ENCODE peak calls at places on chromosomes 1 and 21, in four cellular contexts. A is PC-3, E is endothelial cell, X is Daoy. V is an unnamed sample.

GRCh38 chr1:21216835-21217811 is 40.4 kb upstream of the EIF4G3 start:
- DNase-seq in X (peak), A (peak), E (peak), V (peak)

GRCh38 chr1:2554621-2555387 is 1.4 kb upstream of the TNFRSF14 start:
- DNase-seq in X (peak), E (no peak), A (peak), V (no peak)

GRCh38 chr1:22238356-22239224 is 95.7 kb upstream of the WNT4 start:
- DNase-seq in A (no peak), E (no peak), X (no peak), V (no peak)

GRCh38 chr1:212542761-212543187 is 65.8 kb upstream of the ATF3 start:
- DNase-seq in A (no peak), X (no peak), E (no peak), V (no peak)

GRCh38 chr1:37851782-37852210 is 7.6 kb downstream of the MTF1 start:
- DNase-seq in X (no peak), E (no peak), A (no peak), V (no peak)

GRCh38 chr1:199490804-199491527 is 536.5 kb upstream of the NR5A2 start:
- DNase-seq in E (no peak), A (peak), X (peak), V (no peak)

GRCh38 chr21:33325222-33326067 is 675 bp downstream of the IFNAR1 start:
- DNase-seq in X (peak), E (peak), A (peak), V (no peak)

GRCh38 chr1:54499097-54500029 is 48.7 kb upstream of the ACOT11 start:
- DNase-seq in X (peak), A (peak), E (peak), V (peak)

GRCh38 chr1:21302747-21303715 is 12.8 kb upstream of the ECE1 start:
- DNase-seq in E (no peak), A (peak), X (peak), V (peak)

GRCh38 chr1:15020943-15021745 is 132.4 kb upstream of the TMEM51 start:
- DNase-seq in X (no peak), E (peak), A (no peak), V (peak)

GRCh38 chr1:47996406-47997226 is 569 bp downstream of the TRABD2B start:
- DNase-seq in A (no peak), E (peak), X (peak), V (peak)

GRCh38 chr1:29849038-29849750 is 612.9 kb downstream of the PTPRU start:
- DNase-seq in X (peak), A (peak), E (peak), V (peak)

GRCh38 chr1:28290851-28291250 is 31.5 kb downstream of the SESN2 start:
- DNase-seq in X (no peak), A (no peak), E (no peak), V (peak)

GRCh38 chr1:225230483-225230882 is 197.4 kb downstream of the LBR start:
- DNase-seq in X (no peak), E (no peak), A (no peak), V (no peak)

GRCh38 chr1:43520100-43520828 is 10.4 kb upstream of the PTPRF start:
- DNase-seq in A (no peak), E (no peak), X (no peak), V (no peak)

GRCh38 chr1:181255270-181255929 is 166.9 kb downstream of the IER5 start:
- DNase-seq in E (no peak), A (peak), X (peak), V (no peak)

GRCh38 chr21:43361127-43361492 is 65.8 kb downstream of the SIK1 start:
- DNase-seq in X (no peak), A (no peak), E (no peak), V (peak)

GRCh38 chr1:240258910-240259309 is 167.2 kb downstream of the FMN2 start:
- DNase-seq in X (peak), E (no peak), A (peak), V (no peak)

GRCh38 chr1:53362270-53362669 is 34.4 kb upstream of the LRP8 start:
- DNase-seq in A (no peak), E (no peak), X (no peak), V (no peak)

GRCh38 chr1:151945725-151946365 is 36.5 kb upstream of the THEM4 start:
- DNase-seq in E (peak), A (peak), X (peak), V (peak)

GRCh38 chr21:21247441-21247840 is 249.2 kb downstream of the NCAM2 start:
- DNase-seq in X (no peak), A (peak), E (no peak), V (no peak)

GRCh38 chr1:234725177-234726132 is 115.5 kb upstream of the IRF2BP2 start:
- DNase-seq in X (no peak), E (peak), A (peak), V (peak)

GRCh38 chr1:181135815-181136737 is 47.6 kb downstream of the IER5 start:
- DNase-seq in A (peak), X (peak), E (no peak), V (no peak)

GRCh38 chr1:68322837-68323687 is 90.7 kb upstream of the WLS start:
- DNase-seq in X (peak), A (no peak), E (no peak), V (no peak)

GRCh38 chr21:41112740-41113692 is 54.9 kb upstream of the BACE2 start:
- DNase-seq in E (no peak), A (no peak), X (peak), V (peak)

GRCh38 chr1:241640867-241641542 is 836 bp upstream of the CHML start:
- DNase-seq in A (peak), E (no peak), X (no peak), V (no peak)

GRCh38 chr1:230149751-230150584 is 82.9 kb downstream of the GALNT2 start:
- DNase-seq in A (no peak), X (no peak), E (no peak), V (peak)

V was measured in ELF-1.